ENCODE peak calls at places on chromosomes 11 and 22, in six cellular contexts. Z is spleen; R is neural crest cell; C is activated naive CD4-positive, alpha-beta T cell treated with Interleukin-2 at 50 U/mL for 16 hours; P is stimulated activated CD4-positive, alpha-beta T cell treated with anti-CD3 and anti-CD28 coated beads, TNF-alpha, amount 100 ng/mL, for 4 hours; F is AG04450. Y is an unnamed sample.

GRCh38 chr22:42780070-42780540 is 59.4 kb upstream of the A4GALT start:
- DNase-seq in P (no peak), Z (no peak), R (peak), F (peak), C (peak), Y (peak)

GRCh38 chr22:46902998-46903916 is 140.8 kb downstream of the TBC1D22A start:
- DNase-seq in R (no peak), F (no peak), P (no peak), Z (no peak), C (no peak), Y (no peak)

GRCh38 chr22:35705141-35705540 is 12.5 kb upstream of the APOL5 start:
- DNase-seq in P (no peak), R (no peak), C (no peak), Z (no peak), F (peak), Y (peak)

GRCh38 chr22:24169439-24170058 is 11.7 kb upstream of the SUSD2 start:
- DNase-seq in Z (no peak), P (no peak), F (no peak), R (no peak), C (no peak), Y (no peak)

GRCh38 chr11:108873938-108874337 is 209.1 kb downstream of the DDX10 start:
- DNase-seq in F (no peak), Z (no peak), R (no peak), C (no peak), P (no peak), Y (peak)

GRCh38 chr22:43561421-43562178 is 149.8 kb downstream of the MPPED1 start:
- DNase-seq in F (no peak), Z (no peak), R (no peak), C (no peak), P (no peak), Y (no peak)

GRCh38 chr11:126355926-126356897 is 726 bp downstream of the ST3GAL4 start:
- DNase-seq in C (peak), R (no peak), Z (peak), P (no peak), F (no peak), Y (no peak)

GRCh38 chr11:67732045-67732787 is 57.8 kb upstream of the ALDH3B2 start:
- DNase-seq in P (peak), C (peak), R (no peak), Z (no peak), F (no peak), Y (no peak)

GRCh38 chr22:29956680-29957079 is 73.7 kb downstream of the MTMR3 start:
- DNase-seq in P (no peak), R (no peak), F (no peak), C (no peak), Z (no peak), Y (no peak)

GRCh38 chr11:123206671-123207421 is 11.8 kb upstream of the CLMP start:
- DNase-seq in R (no peak), C (no peak), F (no peak), Z (no peak), P (no peak), Y (no peak)

GRCh38 chr22:35758394-35758793 is 40.7 kb downstream of the APOL5 start:
- DNase-seq in C (no peak), R (no peak), F (no peak), Z (no peak), P (no peak), Y (no peak)

GRCh38 chr11:66639066-66639813 is 737 bp downstream of the RBM4 start:
- DNase-seq in F (no peak), P (no peak), C (no peak), R (no peak), Z (no peak), Y (peak)

GRCh38 chr11:20353829-20354434 is 9.6 kb upstream of the HTATIP2 start:
- DNase-seq in P (no peak), Z (no peak), C (peak), R (peak), F (no peak), Y (no peak)

GRCh38 chr22:46071451-46072029 is 78.8 kb upstream of the PPARA start:
- DNase-seq in F (peak), P (peak), R (no peak), C (peak), Z (peak), Y (peak)

GRCh38 chr22:41300661-41301060 is 664 bp upstream of the ZC3H7B start:
- DNase-seq in F (no peak), C (no peak), P (no peak), Z (no peak), R (no peak), Y (no peak)

GRCh38 chr22:48855013-48855412 is 972.7 kb downstream of the BRD1 start:
- DNase-seq in C (no peak), Z (no peak), R (no peak), P (no peak), F (no peak), Y (no peak)

GRCh38 chr11:73760066-73760679 is 701 bp downstream of the RAB6A start:
- DNase-seq in R (peak), F (no peak), Z (no peak), C (no peak), P (no peak), Y (no peak)

GRCh38 chr22:36871669-36872081 is 10.9 kb downstream of the NCF4 start:
- DNase-seq in Z (no peak), R (no peak), P (no peak), C (no peak), F (no peak), Y (no peak)

GRCh38 chr11:44812971-44813370 is 86.2 kb downstream of the TSPAN18 start:
- DNase-seq in C (no peak), R (no peak), Z (peak), P (no peak), F (no peak), Y (no peak)